ENCODE peak calls at places on chromosomes 16 and 17, in five cellular contexts. D is prostate gland, J is A673, O is thoracic aorta, B is body of pancreas. N is an unnamed sample.

GRCh38 chr17:75412455-75413317 is 7.2 kb upstream of the GRB2 start:
- DNase-seq in D (peak; percentile 38), J (peak; percentile 84), O (no peak), B (peak; percentile 80), N (no peak)

GRCh38 chr16:1890701-1891035 is 18.7 kb upstream of the MEIOB start:
- DNase-seq in D (no peak), J (no peak), O (no peak), B (no peak), N (no peak)

GRCh38 chr16:75864243-75864642 is 138.0 kb upstream of the CPHXL start:
- DNase-seq in D (no peak), J (no peak), O (no peak), B (no peak), N (no peak)

GRCh38 chr17:72719582-72720493 is 372.6 kb downstream of the SLC39A11 start:
- DNase-seq in D (no peak), J (no peak), O (no peak), B (no peak), N (no peak)

GRCh38 chr16:12137344-12138094 is 161.0 kb downstream of the SNX29 start:
- DNase-seq in D (no peak), J (no peak), O (no peak), B (no peak), N (no peak)

GRCh38 chr17:71224824-71225575 is 895.8 kb upstream of the SOX9 start:
- DNase-seq in D (no peak), J (no peak), O (no peak), B (peak; percentile 16), N (no peak)

GRCh38 chr17:57574040-57574513 is 171.0 kb downstream of the CCDC182 start:
- DNase-seq in D (peak; percentile 79), J (no peak), O (no peak), B (peak; percentile 26), N (peak; percentile 86)

GRCh38 chr16:46817961-46818360 is 13.0 kb downstream of the C16orf87 start:
- DNase-seq in D (no peak), J (no peak), O (no peak), B (no peak), N (no peak)

GRCh38 chr17:18258356-18259038 is at the start of gene FLII:
- DNase-seq in D (peak; percentile 36), J (peak; percentile 45), O (no peak), B (peak; percentile 68), N (peak; percentile 75)

GRCh38 chr17:82113941-82114340 is 15.9 kb upstream of the FASN start:
- DNase-seq in D (peak; percentile 73), J (no peak), O (no peak), B (no peak), N (no peak)

GRCh38 chr17:32516450-32516849 is 29.7 kb downstream of the CDK5R1 start:
- DNase-seq in D (no peak), J (no peak), O (no peak), B (no peak), N (no peak)

GRCh38 chr17:55319933-55320593 is 55.3 kb downstream of the HLF start:
- DNase-seq in D (no peak), J (no peak), O (no peak), B (no peak), N (no peak)

GRCh38 chr17:73634629-73635028 is 9.6 kb downstream of the SDK2 start:
- DNase-seq in D (peak; percentile 27), J (no peak), O (no peak), B (no peak), N (no peak)

GRCh38 chr16:69563605-69564580 is 1.9 kb upstream of the NFAT5 start:
- DNase-seq in D (no peak), J (peak; percentile 44), O (no peak), B (no peak), N (no peak)

GRCh38 chr17:32483451-32484019 is 3.3 kb upstream of the CDK5R1 start:
- DNase-seq in D (peak; percentile 36), J (peak; percentile 75), O (no peak), B (peak; percentile 63), N (peak; percentile 87)

GRCh38 chr17:33202011-33202410 is 91.1 kb downstream of the ASIC2 start:
- DNase-seq in D (no peak), J (no peak), O (no peak), B (peak; percentile 5), N (no peak)

GRCh38 chr17:55652825-55653224 is 69.8 kb downstream of the TMEM100 start:
- DNase-seq in D (no peak), J (no peak), O (no peak), B (no peak), N (no peak)

GRCh38 chr17:36920032-36921000 is 17.0 kb upstream of the LHX1 start:
- DNase-seq in D (no peak), J (no peak), O (no peak), B (no peak), N (no peak)

GRCh38 chr16:35506018-35506897 is 2046.8 kb downstream of the TP53TG3F start:
- DNase-seq in D (no peak), J (no peak), O (no peak), B (peak; percentile 16), N (no peak)

DNA sequence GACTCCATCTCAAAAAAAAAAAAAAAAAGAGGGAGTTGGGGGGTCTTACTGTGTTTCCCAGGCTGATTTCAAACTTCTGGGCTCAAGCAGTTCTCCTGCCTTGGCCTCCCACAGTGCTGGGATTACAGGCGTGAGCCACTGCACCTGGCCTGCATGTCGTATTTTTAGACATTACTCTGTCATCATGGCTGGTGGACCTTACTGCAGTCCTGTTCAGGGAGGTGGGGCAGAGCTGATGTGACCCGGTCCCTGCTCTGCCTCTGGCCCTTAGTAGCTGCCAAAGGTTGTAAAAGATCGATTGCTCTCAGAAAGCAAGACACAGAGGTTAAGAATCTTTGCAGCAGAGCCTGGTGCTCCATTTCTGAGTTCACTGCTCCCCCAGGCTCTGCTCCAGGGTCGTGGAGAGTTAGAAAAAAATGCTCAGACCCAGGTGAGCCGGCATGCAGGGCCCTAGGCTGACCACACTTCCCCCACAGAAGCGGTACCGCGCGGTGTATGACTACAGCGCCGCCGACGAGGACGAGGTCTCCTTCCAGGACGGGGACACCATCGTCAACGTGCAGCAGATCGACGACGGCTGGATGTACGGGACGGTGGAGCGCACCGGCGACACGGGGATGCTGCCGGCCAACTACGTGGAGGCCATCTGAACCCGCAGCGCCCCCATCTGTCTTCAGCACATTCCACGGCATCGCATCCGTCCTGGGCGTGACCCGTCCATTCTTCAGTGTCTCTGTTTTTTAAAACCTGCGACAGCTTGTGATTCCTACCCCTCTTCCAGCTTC is 7.1 kb upstream of the LASP1NB start:
- DNase-seq in D (no peak), J (no peak), O (no peak), B (no peak), N (no peak)
- H3K4me1 ChIP-seq in D (no peaks in the 10 kb centered on the region), J (peaks cover 7% of the 10 kb centered on the region), O (peaks cover 5% of the 10 kb centered on the region), B (peaks cover 14% of the 10 kb centered on the region), N (peaks cover 30% of the 10 kb centered on the region)

GRCh38 chr16:30637952-30638351 is 12.8 kb upstream of the PRR14 start:
- DNase-seq in D (no peak), J (peak; percentile 79), O (no peak), B (no peak), N (no peak)
- TF ChIP-seq CTCF in D (no peak), J (peak; percentile 66), O (no peak), B (peak; percentile 20), N (peak; percentile 16)

DNA sequence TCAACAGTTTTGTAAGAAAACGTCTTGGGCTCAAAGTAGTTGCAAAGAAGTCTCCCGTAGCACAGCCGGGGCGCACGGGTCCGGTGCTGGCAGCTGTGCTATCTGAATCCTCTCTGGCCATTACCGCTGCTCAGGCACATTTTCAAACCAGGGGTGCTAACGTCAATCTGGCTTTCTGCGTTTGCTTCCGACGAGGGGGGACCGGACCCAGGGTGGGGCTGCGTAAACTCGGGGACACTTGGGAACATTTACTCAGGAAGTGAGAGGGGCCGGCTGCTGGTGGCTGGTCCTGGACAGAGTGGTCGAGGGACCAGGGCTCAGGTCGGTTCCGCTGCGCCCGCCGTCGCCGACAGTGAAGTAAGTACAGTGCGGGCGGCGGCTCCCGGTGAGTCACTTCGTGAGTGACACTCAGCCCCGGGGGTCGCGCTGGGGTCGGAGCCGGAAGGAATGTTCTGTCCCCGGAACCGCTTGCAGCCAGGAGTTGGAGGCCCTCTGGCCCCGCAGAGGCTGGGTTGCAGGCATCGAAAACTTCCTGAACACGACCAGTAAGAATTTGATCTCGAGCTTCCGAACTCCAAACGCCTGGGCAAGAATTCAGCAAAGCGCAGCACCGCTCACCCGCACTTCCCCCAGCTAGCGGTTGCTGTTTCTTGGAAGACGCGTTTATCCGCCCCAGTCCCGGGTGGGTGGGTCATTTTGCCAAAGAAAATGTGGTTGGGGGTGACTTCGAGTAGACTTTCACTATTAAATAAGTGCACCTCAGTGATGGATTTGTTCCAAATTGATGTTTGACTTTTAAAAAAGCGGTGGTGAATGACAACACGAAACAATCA is 1.4 kb upstream of the HS3ST3B1 start:
- DNase-seq in D (no peak), J (no peak), O (no peak), B (peak; percentile 34), N (no peak)
- H3K27me3 ChIP-seq in D (peaks cover 21% of the 10 kb centered on the region), J (peaks cover 96% of the 10 kb centered on the region), O (peaks cover 42% of the 10 kb centered on the region), B (no peaks in the 10 kb centered on the region), N (peaks cover 18% of the 10 kb centered on the region)

DNA sequence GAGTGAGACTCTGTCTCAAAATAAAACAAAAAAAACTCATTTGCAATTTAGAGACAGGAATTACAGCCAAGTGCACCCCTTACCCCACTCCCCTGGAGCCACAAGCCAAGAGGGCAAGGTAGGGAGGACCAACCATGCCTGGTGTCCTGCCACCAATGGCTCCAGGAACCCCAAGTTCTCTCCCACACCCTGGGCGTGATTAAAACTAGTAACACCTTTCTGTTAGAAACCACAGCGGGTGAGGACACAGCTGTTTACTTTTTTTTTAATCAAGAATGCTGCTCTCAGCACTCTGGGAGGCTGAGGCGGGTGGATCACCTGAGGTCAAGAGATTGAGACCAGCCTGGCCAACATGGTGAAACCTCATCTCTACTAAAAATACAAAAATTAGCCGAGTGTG is 38.1 kb downstream of the ANKRD11 start:
- DNase-seq in D (no peak), J (no peak), O (no peak), B (no peak), N (no peak)
- H3K4me1 ChIP-seq in D (no peaks in the 10 kb centered on the region), J (peaks cover 26% of the 10 kb centered on the region), O (peaks cover 32% of the 10 kb centered on the region), B (peaks cover 80% of the 10 kb centered on the region), N (peaks cover 31% of the 10 kb centered on the region)

DNA sequence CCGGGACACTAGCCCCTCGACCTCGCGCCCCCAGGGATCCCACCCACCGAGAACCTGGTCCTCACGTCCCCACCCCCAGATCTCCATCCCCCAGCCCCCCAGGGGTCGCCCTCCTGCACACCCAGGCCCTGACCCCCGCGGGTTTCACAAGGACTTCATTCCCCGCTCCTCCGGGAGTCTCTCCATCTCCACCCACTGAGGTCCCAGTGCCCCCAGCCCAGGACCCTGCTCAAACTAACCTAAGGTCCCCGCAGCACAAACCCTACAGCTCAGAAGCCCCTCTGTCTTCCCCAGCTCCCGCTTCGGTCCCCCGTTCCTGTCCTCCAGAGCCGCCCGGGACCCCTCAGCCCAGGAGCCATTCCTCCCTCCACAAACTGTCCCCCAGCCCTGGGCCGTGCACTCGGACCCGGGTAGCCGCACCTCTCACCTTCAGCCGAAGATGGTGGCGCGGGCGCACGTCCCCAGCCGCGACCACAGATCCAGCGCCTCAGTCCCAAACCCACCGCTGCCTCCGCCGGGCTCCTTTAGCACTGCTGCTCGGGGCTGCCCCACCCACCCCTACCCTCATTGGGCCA is at the start of gene MYH10:
- DNase-seq in D (peak; percentile 25), J (peak; percentile 15), O (no peak), B (no peak), N (peak; percentile 67)
- TF ChIP-seq CTCF in D (no peak), J (peak; percentile 38), O (peak; percentile 46), B (peak; percentile 33), N (peak; percentile 39)